ENCODE peak calls at places on chromosomes 6 and 20, in four cellular contexts. I, K, D and N are unnamed samples.

GRCh38 chr6:26183237-26183580 is 96.0 kb downstream of the HFE start:
- DNase-seq in K (no peak), D (peak; percentile 59), I (no peak), N (no peak)

GRCh38 chr6:131755597-131755996 is 44.8 kb upstream of the CTAGE9 start:
- DNase-seq in D (no peak), K (peak; percentile 57), I (no peak), N (no peak)

GRCh38 chr6:52712136-52712535 is 41.2 kb downstream of the TMEM14A start:
- DNase-seq in D (no peak), I (no peak), K (peak; percentile 46), N (no peak)

GRCh38 chr20:5557123-5557522 is 193.1 kb upstream of the SHLD1 start:
- DNase-seq in K (peak; percentile 11), I (peak; percentile 46), D (peak; percentile 60), N (peak; percentile 14)

GRCh38 chr20:17542993-17543412 is 11.8 kb upstream of the BFSP1 start:
- DNase-seq in K (peak; percentile 52), D (no peak), I (no peak), N (no peak)

GRCh38 chr6:14450133-14451040 is 332.8 kb downstream of the CD83 start:
- DNase-seq in K (no peak), I (no peak), D (peak; percentile 11), N (no peak)

GRCh38 chr20:24775966-24776365 is 173.1 kb upstream of the CST7 start:
- DNase-seq in K (peak; percentile 36), I (no peak), D (no peak), N (no peak)

GRCh38 chr6:6420097-6420496 is 99.6 kb upstream of the F13A1 start:
- DNase-seq in D (no peak), I (no peak), K (no peak), N (no peak)

GRCh38 chr20:58228484-58229197 is at the start of gene ANKRD60:
- DNase-seq in I (peak; percentile 57), D (peak; percentile 96), K (no peak), N (no peak)

GRCh38 chr20:50323777-50324604 is 133.4 kb downstream of the CEBPB start:
- DNase-seq in I (no peak), D (no peak), K (no peak), N (no peak)

GRCh38 chr20:39874049-39874893 is 814.8 kb downstream of the MAFB start:
- DNase-seq in I (peak; percentile 34), K (peak; percentile 67), D (peak; percentile 59), N (peak; percentile 62)

GRCh38 chr20:61443541-61444126 is 191.6 kb downstream of the CDH4 start:
- DNase-seq in K (no peak), D (no peak), I (no peak), N (no peak)

GRCh38 chr20:1468117-1468624 is 1.5 kb upstream of the NSFL1C start:
- DNase-seq in D (no peak), I (no peak), K (no peak), N (no peak)